ENCODE peak calls at places on chromosomes 4 and X, in six cellular contexts. K is chondrocyte; C is AG09319; L is CD4-positive, alpha-beta T cell; U is heart left ventricle; Y is natural killer cell. B is an unnamed sample.

GRCh38 chrX:13090261-13091110 is 46.1 kb upstream of the FAM9C start:
- DNase-seq in K (no peak), C (no peak), L (no peak), U (no peak), Y (no peak), B (no peak)

GRCh38 chr4:147160908-147161513 is 215.3 kb upstream of the TTC29 start:
- DNase-seq in K (no peak), C (peak), L (no peak), U (no peak), Y (no peak), B (peak)

GRCh38 chr4:174697164-174697563 is 131.9 kb downstream of the GLRA3 start:
- DNase-seq in K (no peak), C (peak), L (no peak), U (no peak), Y (no peak), B (no peak)

GRCh38 chr4:13349096-13349495 is 135.0 kb downstream of the RAB28 start:
- DNase-seq in K (no peak), C (no peak), L (no peak), U (no peak), Y (no peak), B (no peak)

GRCh38 chrX:124605518-124605917 is 259.2 kb downstream of the SH2D1A start:
- DNase-seq in K (no peak), C (no peak), L (no peak), U (no peak), Y (no peak), B (no peak)

GRCh38 chr4:143186634-143187033 is 1.9 kb downstream of the USP38 start:
- DNase-seq in K (no peak), C (no peak), L (no peak), U (no peak), Y (no peak), B (no peak)

GRCh38 chrX:65601530-65602281 is 65.7 kb upstream of the MSN start:
- DNase-seq in K (no peak), C (peak), L (peak), U (peak), Y (no peak), B (no peak)

GRCh38 chr4:174490356-174490969 is 31.8 kb downstream of the HPGD start:
- DNase-seq in K (no peak), C (no peak), L (no peak), U (no peak), Y (no peak), B (no peak)

GRCh38 chrX:41802958-41803357 is 79.0 kb downstream of the GPR82 start:
- DNase-seq in K (no peak), C (no peak), L (no peak), U (no peak), Y (no peak), B (no peak)

GRCh38 chr4:113773014-113773413 is 11.5 kb upstream of the CAMK2D start:
- DNase-seq in K (no peak), C (no peak), L (no peak), U (no peak), Y (peak), B (no peak)

GRCh38 chrX:110125435-110125834 is 122.5 kb downstream of the TMEM164 start:
- DNase-seq in K (no peak), C (no peak), L (no peak), U (no peak), Y (no peak), B (peak)
- TF ChIP-seq CTCF in K (peak), C (peak), L (no peak), U (no peak), Y (no peak), B (peak)

GRCh38 chr4:99205104-99205979 is 13.7 kb downstream of the ADH6 start:
- DNase-seq in K (no peak), C (no peak), L (no peak), U (no peak), Y (no peak), B (peak)
- TF ChIP-seq CTCF in K (peak), C (no peak), L (no peak), U (no peak), Y (no peak), B (peak)

DNA sequence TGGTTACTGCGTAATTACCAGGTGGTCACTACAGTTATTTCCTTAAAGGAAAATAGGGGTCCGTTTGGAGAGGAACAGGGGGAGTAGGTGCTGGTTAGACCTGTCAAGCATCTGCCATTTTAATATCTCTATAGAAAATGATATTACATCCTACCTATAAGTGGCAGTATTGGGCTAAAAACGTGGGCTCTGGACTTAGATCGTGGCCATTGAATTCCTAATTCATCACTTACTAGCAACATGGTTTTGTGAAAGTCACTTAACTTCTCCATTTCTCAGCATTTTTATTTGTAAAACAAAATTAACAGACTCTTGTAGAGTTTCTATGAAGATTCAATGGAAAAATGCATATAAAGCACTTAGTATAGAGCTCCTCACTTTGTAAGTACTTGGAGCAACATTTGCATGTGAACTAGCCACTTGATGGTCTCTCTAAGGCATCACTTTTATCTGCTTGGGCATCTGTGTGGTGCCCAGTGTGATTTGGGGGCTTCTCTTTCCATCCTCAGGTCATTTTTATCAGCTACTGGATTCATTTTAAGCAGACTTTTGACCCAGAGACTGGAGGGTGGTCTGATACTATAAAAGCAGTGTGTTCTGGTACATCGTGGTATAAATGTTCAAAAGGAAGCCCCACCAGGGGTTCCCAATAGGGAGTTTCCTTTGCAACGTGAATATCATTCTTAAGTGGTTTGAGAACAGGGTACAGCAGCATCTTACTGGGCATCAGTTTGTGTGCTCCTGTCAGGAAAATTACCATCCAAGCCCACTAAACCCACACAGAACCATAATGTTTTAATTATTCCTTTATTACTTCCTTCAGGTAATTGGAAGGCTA is 42.7 kb upstream of the RASSF6 start:
- DNase-seq in K (no peak), C (peak), L (no peak), U (no peak), Y (no peak), B (no peak)
- TF ChIP-seq CTCF in K (peak), C (peak), L (no peak), U (peak), Y (no peak), B (no peak)

GRCh38 chrX:20529301-20529700 is 262.6 kb upstream of the RPS6KA3 start:
- DNase-seq in K (no peak), C (no peak), L (no peak), U (no peak), Y (no peak), B (no peak)
- TF ChIP-seq CTCF in K (no peak), C (no peak), L (no peak), U (no peak), Y (no peak), B (no peak)

DNA sequence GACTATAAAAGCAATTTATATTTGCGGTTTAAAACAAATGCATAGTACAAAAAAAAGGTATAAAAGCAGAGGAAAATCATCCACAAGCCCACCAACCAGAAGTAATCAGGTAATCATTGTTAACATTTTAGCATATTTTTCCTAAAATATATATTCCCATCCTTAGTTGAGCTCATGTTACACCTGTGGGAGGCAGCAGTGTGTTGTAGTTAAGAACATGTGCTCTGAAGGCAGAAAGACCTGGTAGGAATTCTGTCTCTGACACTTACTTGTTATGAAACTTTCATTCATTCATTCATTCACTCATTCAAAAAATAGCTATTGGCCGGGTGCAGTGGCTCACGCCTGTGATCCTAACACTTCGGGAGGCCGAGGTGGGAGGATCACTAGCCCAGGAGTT is 15.4 kb upstream of the CDKL5 start:
- DNase-seq in K (no peak), C (no peak), L (no peak), U (no peak), Y (no peak), B (no peak)
- TF ChIP-seq CTCF in K (peak), C (peak), L (no peak), U (no peak), Y (no peak), B (no peak)

GRCh38 chr4:51874551-51874950 is 31.6 kb downstream of the DCUN1D4 start:
- DNase-seq in K (no peak), C (no peak), L (no peak), U (no peak), Y (no peak), B (no peak)
- TF ChIP-seq CTCF in K (no peak), C (no peak), L (no peak), U (no peak), Y (no peak), B (no peak)

GRCh38 chrX:72001906-72002305 is 91.3 kb downstream of the NHSL2 start:
- DNase-seq in K (no peak), C (no peak), L (no peak), U (no peak), Y (no peak), B (no peak)

GRCh38 chrX:72005046-72005445 is 94.4 kb downstream of the NHSL2 start:
- DNase-seq in K (no peak), C (no peak), L (no peak), U (no peak), Y (no peak), B (no peak)

GRCh38 chrX:72002886-72003285 is 92.2 kb downstream of the NHSL2 start:
- DNase-seq in K (no peak), C (no peak), L (no peak), U (no peak), Y (no peak), B (no peak)

GRCh38 chrX:72006461-72006860 is 95.8 kb downstream of the NHSL2 start:
- DNase-seq in K (no peak), C (no peak), L (no peak), U (no peak), Y (no peak), B (no peak)

DNA sequence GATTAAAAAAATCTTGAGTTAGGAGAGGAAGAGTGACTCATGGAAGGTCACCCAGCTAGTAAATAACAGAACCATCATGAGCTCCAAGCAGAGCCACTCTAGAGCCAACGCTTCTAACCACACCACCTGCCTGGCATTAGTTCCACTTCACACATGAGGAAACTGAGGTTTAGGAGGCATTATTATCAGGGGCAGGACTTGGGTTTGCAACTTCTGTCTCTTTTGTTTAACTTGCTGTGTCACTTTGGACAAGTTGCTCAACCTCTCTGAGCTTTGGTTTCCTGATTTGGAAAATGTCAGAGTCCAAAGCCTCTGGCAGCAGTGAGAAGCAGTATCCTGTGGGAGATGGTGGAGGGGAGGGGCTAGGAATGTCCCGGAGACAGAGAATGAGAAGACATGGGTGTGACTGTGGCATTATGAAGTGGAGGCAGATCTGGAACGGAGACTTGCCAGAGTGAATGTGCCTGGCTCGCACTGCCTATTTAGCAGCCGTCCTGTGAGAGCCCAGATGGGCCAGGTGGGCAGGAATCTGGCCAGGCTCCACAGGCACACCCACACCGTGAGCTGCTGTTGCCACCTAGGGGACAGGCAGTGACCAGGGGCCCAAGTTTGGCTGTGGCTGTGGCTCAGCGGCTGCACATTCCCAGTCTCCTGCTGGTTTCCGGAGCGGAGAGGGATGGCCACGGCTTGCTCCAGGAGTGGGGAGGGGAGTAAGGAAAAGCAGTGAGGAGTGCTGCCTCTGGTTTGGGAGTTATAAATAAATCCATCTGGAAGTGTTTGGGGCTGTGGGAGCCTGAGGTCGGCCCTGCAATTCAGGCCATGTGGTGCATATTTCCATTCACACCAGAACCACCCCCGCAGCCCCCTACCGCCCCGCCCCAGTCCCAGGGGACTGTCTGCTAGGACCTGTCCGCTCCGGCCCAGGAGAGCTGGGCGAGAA is 93.4 kb downstream of the NHSL2 start:
- DNase-seq in K (no peak), C (peak), L (no peak), U (peak), Y (no peak), B (peak)
- TF ChIP-seq CTCF in K (peak), C (peak), L (no peak), U (no peak), Y (no peak), B (peak)

GRCh38 chr4:6356076-6356560 is 86.5 kb downstream of the WFS1 start:
- DNase-seq in K (peak), C (no peak), L (no peak), U (no peak), Y (no peak), B (no peak)
- TF ChIP-seq CTCF in K (no peak), C (no peak), L (no peak), U (no peak), Y (no peak), B (no peak)

DNA sequence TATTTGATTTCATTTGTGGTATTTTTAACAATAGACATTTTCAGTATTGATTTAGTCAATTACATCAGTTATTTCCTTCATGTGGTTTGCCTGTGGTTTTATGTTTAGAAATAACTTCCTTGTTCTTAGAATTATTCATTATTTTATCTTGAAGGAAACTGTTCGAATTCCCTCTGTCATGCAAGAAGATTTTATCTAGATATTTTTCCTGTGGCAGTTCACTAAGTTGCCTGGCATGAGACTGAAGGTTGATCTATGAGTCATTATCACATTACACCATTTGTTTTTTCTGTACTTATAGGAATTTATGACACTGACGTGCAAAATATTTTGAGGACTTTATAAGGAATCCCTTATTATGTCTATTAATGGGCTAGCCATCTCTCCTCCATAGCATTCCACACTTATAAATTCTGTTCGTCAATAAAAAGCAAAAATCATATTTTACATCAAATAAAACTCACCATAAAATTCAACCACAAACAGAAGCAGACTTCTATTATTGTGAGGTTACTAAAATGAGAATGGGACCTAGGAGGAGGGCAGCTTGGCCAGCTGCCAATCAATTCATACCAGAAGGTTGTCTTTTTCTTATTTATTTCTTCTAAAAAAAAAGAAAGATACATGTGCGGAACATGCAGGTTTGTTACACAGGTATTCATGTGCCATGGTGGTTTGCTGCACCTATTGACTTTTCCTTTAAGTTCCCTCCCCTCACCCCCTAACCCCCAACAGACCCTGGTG is 179.0 kb downstream of the KCNIP4 start:
- DNase-seq in K (no peak), C (no peak), L (no peak), U (no peak), Y (no peak), B (no peak)
- TF ChIP-seq CTCF in K (no peak), C (no peak), L (no peak), U (no peak), Y (no peak), B (no peak)

DNA sequence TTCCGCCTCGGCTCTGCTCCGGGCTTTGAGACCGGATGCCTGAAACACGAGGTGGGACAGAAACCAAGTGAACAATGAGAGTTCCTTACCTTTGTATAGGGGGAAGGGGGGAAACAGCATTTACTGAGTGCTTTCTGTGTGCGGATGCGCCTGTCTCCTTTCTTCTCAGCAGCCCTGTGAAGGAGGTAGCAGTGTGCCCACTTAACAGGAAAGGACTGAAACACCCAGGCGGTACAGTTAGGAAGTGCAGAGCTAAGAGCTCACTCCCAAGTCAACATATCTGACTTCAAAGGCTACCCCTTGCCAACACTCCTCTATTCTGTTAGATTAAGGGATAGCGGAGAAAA is 43.1 kb upstream of the TMSB15B start:
- DNase-seq in K (no peak), C (no peak), L (peak), U (no peak), Y (no peak), B (no peak)
- TF ChIP-seq CTCF in K (peak), C (peak), L (peak), U (no peak), Y (no peak), B (peak)